ENCODE peak calls at places on chromosomes 7 and 10, in six cellular contexts. O is cardiac septum, Y is neuronal stem cell, T is fibroblast of lung, W is M059J, E is iris pigment epithelial cell. Z is an unnamed sample.

GRCh38 chr7:101300465-101301376 is 20.9 kb downstream of the IFT22 start:
- DNase-seq in E (no peak), T (no peak), Y (no peak), O (no peak), W (no peak), Z (no peak)

GRCh38 chr10:29590598-29591415 is 44.0 kb downstream of the SVIL start:
- DNase-seq in O (no peak), T (peak), W (peak), E (peak), Y (peak), Z (peak)

GRCh38 chr10:132636358-132636757 is 98.8 kb downstream of the INPP5A start:
- DNase-seq in O (peak), E (no peak), Y (no peak), T (no peak), W (no peak), Z (no peak)

GRCh38 chr7:120813546-120813945 is 44.4 kb downstream of the TSPAN12 start:
- DNase-seq in O (no peak), Y (no peak), W (no peak), T (no peak), E (no peak), Z (no peak)

GRCh38 chr7:151448261-151449252 is 8.6 kb upstream of the CRYGN start:
- DNase-seq in W (peak), T (peak), O (peak), Y (peak), E (peak), Z (peak)

GRCh38 chr10:127973810-127974311 is 67.0 kb downstream of the PTPRE start:
- DNase-seq in Y (no peak), E (no peak), T (no peak), O (no peak), W (no peak), Z (no peak)

GRCh38 chr7:516606-517456 is 2.8 kb downstream of the PDGFA start:
- DNase-seq in W (peak), Y (peak), T (peak), E (peak), O (no peak), Z (peak)

GRCh38 chr10:96352587-96352986 is 6.2 kb downstream of the OPALIN start:
- DNase-seq in W (no peak), E (no peak), T (no peak), Y (no peak), O (no peak), Z (no peak)

GRCh38 chr7:141144921-141145629 is 71.2 kb downstream of the TMEM178B start:
- DNase-seq in O (no peak), Y (no peak), E (no peak), T (no peak), W (peak), Z (no peak)

GRCh38 chr10:123011987-123012386 is 3.2 kb downstream of the ACADSB start:
- DNase-seq in T (peak), Y (no peak), E (no peak), O (no peak), W (no peak), Z (no peak)

GRCh38 chr10:11335167-11335652 is 276.2 kb downstream of the USP6NL start:
- DNase-seq in T (no peak), Y (no peak), E (peak), O (no peak), W (no peak), Z (no peak)

GRCh38 chr10:70602665-70603438 is at the start of gene PRF1:
- DNase-seq in W (no peak), E (no peak), Y (no peak), T (no peak), O (no peak), Z (no peak)

GRCh38 chr10:126153686-126154628 is 234.3 kb downstream of the ADAM12 start:
- DNase-seq in T (no peak), W (no peak), Y (no peak), E (no peak), O (no peak), Z (peak)

GRCh38 chr7:716212-716611 is 10.3 kb upstream of the DNAAF5 start:
- DNase-seq in E (no peak), O (no peak), T (no peak), Y (no peak), W (no peak), Z (no peak)

GRCh38 chr7:542935-543789 is 23.5 kb upstream of the PDGFA start:
- DNase-seq in E (peak), W (peak), T (peak), Y (no peak), O (no peak), Z (peak)

GRCh38 chr7:1664711-1665591 is 5.1 kb upstream of the ELFN1 start:
- DNase-seq in E (peak), W (peak), Y (peak), T (peak), O (peak), Z (peak)

GRCh38 chr7:8747338-8747737 is 313.9 kb downstream of the NXPH1 start:
- DNase-seq in T (no peak), E (no peak), Y (no peak), O (no peak), W (no peak), Z (no peak)

GRCh38 chr10:89414879-89415821 is 782 bp downstream of the IFIT5 start:
- DNase-seq in W (peak), O (peak), E (peak), Y (peak), T (peak), Z (peak)

GRCh38 chr7:99366646-99367045 is 7.9 kb upstream of the ARPC1B start:
- DNase-seq in E (no peak), O (no peak), Y (no peak), W (no peak), T (no peak), Z (no peak)

GRCh38 chr7:381211-382117 is 91.5 kb downstream of the FOXL3 start:
- DNase-seq in E (no peak), O (peak), T (no peak), W (no peak), Y (no peak), Z (no peak)

GRCh38 chr7:47836080-47836479 is 112.2 kb downstream of the PKD1L1 start:
- DNase-seq in W (no peak), O (no peak), E (no peak), T (no peak), Y (no peak), Z (no peak)

GRCh38 chr10:24541239-24541753 is 182.4 kb downstream of the ARHGAP21 start:
- DNase-seq in E (no peak), T (no peak), O (no peak), W (no peak), Y (no peak), Z (no peak)

GRCh38 chr10:43390333-43390732 is 18.7 kb downstream of the HNRNPF start:
- DNase-seq in Y (no peak), E (no peak), T (no peak), W (no peak), O (peak), Z (no peak)

GRCh38 chr10:91521444-91521843 is 111.3 kb downstream of the HECTD2 start:
- DNase-seq in W (no peak), E (peak), Y (no peak), T (peak), O (no peak), Z (no peak)

GRCh38 chr10:62924344-62924748 is 108.2 kb upstream of the EGR2 start:
- DNase-seq in O (no peak), E (no peak), W (no peak), T (no peak), Y (no peak), Z (no peak)

GRCh38 chr10:88066876-88067275 is 203.5 kb downstream of the PTEN start:
- DNase-seq in Y (no peak), W (no peak), E (no peak), T (no peak), O (no peak), Z (no peak)

GRCh38 chr10:52229271-52229931 is 84.7 kb upstream of the DKK1 start:
- DNase-seq in W (peak), Y (no peak), O (no peak), T (peak), E (peak), Z (no peak)

GRCh38 chr7:977326-978048 is 2.1 kb upstream of the COX19 start:
- DNase-seq in E (no peak), Y (no peak), W (peak), T (no peak), O (no peak), Z (no peak)

GRCh38 chr10:73590881-73591577 is at the start of gene USP54:
- DNase-seq in T (peak), O (no peak), Y (peak), E (peak), W (peak), Z (peak)

GRCh38 chr7:116357776-116358670 is 141.5 kb upstream of the CAV2 start:
- DNase-seq in Y (no peak), E (peak), O (no peak), T (peak), W (peak), Z (no peak)

GRCh38 chr10:124646483-124647352 is 97.5 kb downstream of the FAM53B start:
- DNase-seq in O (peak), E (peak), Y (no peak), W (peak), T (peak), Z (peak)

GRCh38 chr7:130275826-130276291 is 9.2 kb downstream of the CPA2 start:
- DNase-seq in Y (no peak), O (no peak), W (peak), E (peak), T (no peak), Z (no peak)

GRCh38 chr7:2716488-2716887 is 28.5 kb downstream of the AMZ1 start:
- DNase-seq in Y (no peak), O (no peak), T (no peak), E (no peak), W (no peak), Z (no peak)

GRCh38 chr7:29502133-29502532 is 61.5 kb upstream of the PRR15 start:
- DNase-seq in T (no peak), W (no peak), Y (no peak), O (no peak), E (no peak), Z (no peak)

GRCh38 chr7:33918401-33919120 is 13.2 kb downstream of the BMPER start:
- DNase-seq in O (no peak), W (no peak), E (no peak), T (no peak), Y (no peak), Z (no peak)

GRCh38 chr7:29122081-29122480 is 24.3 kb downstream of the CPVL start:
- DNase-seq in W (no peak), Y (no peak), O (no peak), T (no peak), E (no peak), Z (no peak)

Z was measured in hepatic stellate cell.